ENCODE peak calls at places on chromosomes 4 and X, in five cellular contexts. One of them, this sample, is unnamed.

GRCh38 chr4:189974056-189974455 is 33.4 kb downstream of the FRG1 start:
- DNase-seq in GM23338: peak; percentile 42
- DNase-seq in uterus: no peak
- DNase-seq in thyroid gland: no peak
- DNase-seq in psoas muscle: no peak
- DNase-seq in this sample: no peak

GRCh38 chr4:160202802-160203201 is 1099.9 kb downstream of the RAPGEF2 start:
- DNase-seq in GM23338: no peak
- DNase-seq in uterus: no peak
- DNase-seq in thyroid gland: no peak
- DNase-seq in psoas muscle: no peak
- DNase-seq in this sample: no peak

GRCh38 chrX:146881521-146881920 is 67.0 kb upstream of the CXorf51A start:
- DNase-seq in GM23338: no peak
- DNase-seq in uterus: no peak
- DNase-seq in thyroid gland: no peak
- DNase-seq in psoas muscle: no peak
- DNase-seq in this sample: no peak

GRCh38 chr4:57162499-57163019 is 52.4 kb upstream of the IGFBP7 start:
- DNase-seq in GM23338: no peak
- DNase-seq in uterus: no peak
- DNase-seq in thyroid gland: peak; percentile 26
- DNase-seq in psoas muscle: no peak
- DNase-seq in this sample: no peak

GRCh38 chr4:3482707-3483106 is 19.6 kb downstream of the DOK7 start:
- DNase-seq in GM23338: no peak
- DNase-seq in uterus: no peak
- DNase-seq in thyroid gland: no peak
- DNase-seq in psoas muscle: no peak
- DNase-seq in this sample: no peak

GRCh38 chr4:126267689-126268088 is 952.9 kb downstream of the FAT4 start:
- DNase-seq in GM23338: no peak
- DNase-seq in uterus: no peak
- DNase-seq in thyroid gland: no peak
- DNase-seq in psoas muscle: no peak
- DNase-seq in this sample: no peak

GRCh38 chrX:95291561-95291960 is 1393.1 kb upstream of the DIAPH2 start:
- DNase-seq in GM23338: no peak
- DNase-seq in uterus: no peak
- DNase-seq in thyroid gland: no peak
- DNase-seq in psoas muscle: no peak
- DNase-seq in this sample: no peak

GRCh38 chr4:185134176-185134869 is 8.7 kb upstream of the SLC25A4 start:
- DNase-seq in GM23338: peak; percentile 80
- DNase-seq in uterus: no peak
- DNase-seq in thyroid gland: no peak
- DNase-seq in psoas muscle: no peak
- DNase-seq in this sample: no peak

GRCh38 chrX:109889289-109890006 is 113.5 kb upstream of the TMEM164 start:
- DNase-seq in GM23338: peak; percentile 11
- DNase-seq in uterus: no peak
- DNase-seq in thyroid gland: no peak
- DNase-seq in psoas muscle: no peak
- DNase-seq in this sample: no peak

GRCh38 chr4:108060164-108060563 is 70.5 kb downstream of the HADH start:
- DNase-seq in GM23338: peak; percentile 64
- DNase-seq in uterus: no peak
- DNase-seq in thyroid gland: peak; percentile 20
- DNase-seq in psoas muscle: no peak
- DNase-seq in this sample: no peak

GRCh38 chrX:42028113-42028512 is 104.8 kb upstream of the CASK start:
- DNase-seq in GM23338: no peak
- DNase-seq in uterus: no peak
- DNase-seq in thyroid gland: no peak
- DNase-seq in psoas muscle: no peak
- DNase-seq in this sample: no peak

GRCh38 chr4:150149381-150149780 is 71.1 kb downstream of the DCLK2 start:
- DNase-seq in GM23338: no peak
- DNase-seq in uterus: no peak
- DNase-seq in thyroid gland: no peak
- DNase-seq in psoas muscle: no peak
- DNase-seq in this sample: no peak

GRCh38 chr4:150140774-150141400 is 62.6 kb downstream of the DCLK2 start:
- DNase-seq in GM23338: no peak
- DNase-seq in uterus: no peak
- DNase-seq in thyroid gland: no peak
- DNase-seq in psoas muscle: no peak
- DNase-seq in this sample: no peak

GRCh38 chr4:150142831-150143230 is 64.6 kb downstream of the DCLK2 start:
- DNase-seq in GM23338: no peak
- DNase-seq in uterus: no peak
- DNase-seq in thyroid gland: no peak
- DNase-seq in psoas muscle: no peak
- DNase-seq in this sample: no peak

GRCh38 chr4:150145950-150146340 is 67.7 kb downstream of the DCLK2 start:
- DNase-seq in GM23338: no peak
- DNase-seq in uterus: no peak
- DNase-seq in thyroid gland: no peak
- DNase-seq in psoas muscle: no peak
- DNase-seq in this sample: no peak

DNA sequence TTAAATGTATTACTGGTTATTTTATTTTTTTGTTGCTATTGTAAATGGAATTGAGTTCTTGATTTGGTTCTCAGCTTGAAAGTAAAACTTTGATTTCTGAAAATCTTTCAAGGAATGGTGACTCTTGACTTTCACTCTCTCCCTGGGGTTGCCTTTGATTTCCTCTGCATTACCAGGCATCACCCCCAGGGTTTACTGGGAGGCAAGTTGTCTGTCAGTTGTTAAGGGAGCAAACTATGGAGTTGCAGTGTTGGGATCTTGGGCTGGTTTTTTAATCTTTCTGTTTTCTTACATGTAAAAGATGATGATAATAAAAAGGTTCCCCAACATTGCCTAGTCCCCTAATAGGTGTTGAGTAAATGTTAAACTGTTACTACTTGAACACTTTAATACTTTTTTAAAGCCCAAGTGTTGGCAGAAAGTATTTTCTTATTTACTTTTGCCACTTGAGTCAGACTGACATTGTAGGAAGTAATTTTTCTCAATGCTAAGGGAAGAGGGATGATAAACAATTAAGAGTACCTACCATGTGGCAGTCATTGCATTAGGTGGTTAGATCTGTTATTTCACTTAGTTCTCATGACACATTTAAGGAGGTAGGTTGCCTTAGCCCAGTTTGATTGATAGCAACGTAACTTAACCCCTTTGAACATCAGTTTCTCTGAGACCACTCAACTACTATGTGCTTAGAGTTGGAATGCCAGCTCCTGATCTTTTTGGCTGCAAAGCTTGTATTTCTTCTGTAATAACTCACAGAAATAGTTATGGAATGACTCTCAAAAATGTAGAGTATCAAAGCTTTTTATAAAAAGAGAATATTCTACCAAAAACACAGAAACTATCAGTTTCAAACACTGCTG is 67.1 kb downstream of the DCLK2 start:
- DNase-seq in GM23338: peak; percentile 60
- DNase-seq in uterus: no peak
- DNase-seq in thyroid gland: no peak
- DNase-seq in psoas muscle: no peak
- DNase-seq in this sample: no peak
- TF ChIP-seq CTCF in GM23338: no peak
- TF ChIP-seq CTCF in uterus: no peak
- TF ChIP-seq CTCF in thyroid gland: no peak
- TF ChIP-seq CTCF in psoas muscle: no peak
- TF ChIP-seq CTCF in this sample: no peak

DNA sequence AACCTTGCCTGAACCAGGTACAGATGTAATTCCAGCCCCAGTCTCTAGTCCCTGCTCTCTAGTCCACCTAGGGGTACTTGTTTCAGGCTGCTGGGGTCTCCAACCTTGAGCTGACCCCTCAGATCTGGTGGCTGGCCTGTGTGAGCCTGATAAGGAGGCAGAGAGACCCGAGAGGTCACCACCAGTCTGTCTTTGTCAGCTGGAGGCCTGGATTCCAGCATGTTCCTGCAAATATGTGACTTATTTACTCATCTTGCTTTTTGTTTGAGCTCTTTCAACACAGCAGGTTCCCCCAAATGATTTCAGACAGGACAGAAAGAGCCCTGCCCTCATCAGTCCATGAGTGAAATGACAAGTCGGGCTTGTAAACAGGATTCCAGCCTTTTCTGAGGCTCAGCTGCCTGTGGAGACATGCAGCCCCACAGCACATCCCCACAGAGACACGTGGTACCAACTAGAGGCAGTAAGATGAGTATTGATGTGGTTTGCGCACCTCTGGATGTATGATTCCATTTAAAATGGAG is 37.5 kb upstream of the STK26 start:
- DNase-seq in GM23338: peak; percentile 36
- DNase-seq in uterus: no peak
- DNase-seq in thyroid gland: no peak
- DNase-seq in psoas muscle: no peak
- DNase-seq in this sample: no peak
- H3K4me1 ChIP-seq in GM23338: no peaks in the 10 kb centered on the region
- H3K4me1 ChIP-seq in uterus: no peaks in the 10 kb centered on the region
- H3K4me1 ChIP-seq in thyroid gland: no peaks in the 10 kb centered on the region
- H3K4me1 ChIP-seq in psoas muscle: no peaks in the 10 kb centered on the region
- H3K4me1 ChIP-seq in this sample: no peaks in the 10 kb centered on the region

GRCh38 chr4:26004290-26004689 is 90.3 kb downstream of the SMIM20 start:
- DNase-seq in GM23338: no peak
- DNase-seq in uterus: no peak
- DNase-seq in thyroid gland: no peak
- DNase-seq in psoas muscle: no peak
- DNase-seq in this sample: no peak
- TF ChIP-seq CTCF in GM23338: no peak
- TF ChIP-seq CTCF in uterus: no peak
- TF ChIP-seq CTCF in thyroid gland: no peak
- TF ChIP-seq CTCF in psoas muscle: no peak
- TF ChIP-seq CTCF in this sample: no peak

DNA sequence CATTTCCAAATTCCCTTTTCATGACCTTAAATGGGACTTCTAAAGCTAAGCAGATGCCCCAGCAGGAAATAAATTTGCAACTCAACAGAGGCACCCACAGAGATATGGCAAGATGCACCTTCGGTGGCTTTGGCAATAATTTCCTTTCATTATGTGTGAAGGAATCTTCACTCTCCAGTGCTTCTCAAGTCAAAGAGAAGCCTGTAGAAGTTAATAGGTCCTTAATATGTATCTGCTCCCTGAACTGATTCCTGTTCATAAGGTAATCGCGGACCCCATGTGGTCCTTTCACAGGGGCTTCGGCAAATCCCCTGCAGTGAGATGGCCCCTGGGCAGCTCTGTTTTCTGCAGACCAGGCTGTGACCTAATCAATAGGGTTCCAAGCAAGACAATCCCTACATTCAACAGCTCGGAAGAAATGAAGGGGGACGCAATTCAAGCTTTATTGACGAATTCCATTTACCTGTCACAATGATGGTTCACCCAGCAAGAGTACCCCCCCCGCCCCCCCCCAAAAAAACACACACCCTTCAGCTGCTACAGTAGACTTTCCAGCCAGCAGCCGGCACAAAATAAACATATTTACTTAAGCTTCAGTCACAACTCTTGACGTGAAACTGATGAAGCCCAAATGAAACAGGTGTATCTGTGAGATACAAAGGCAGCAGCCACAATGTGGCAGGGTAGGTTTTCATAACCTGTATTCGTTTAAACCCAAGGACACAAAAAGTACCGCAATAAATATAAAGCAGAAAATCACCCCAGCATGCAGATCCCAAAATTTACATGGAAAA is 35.3 kb downstream of the FAT1 start:
- DNase-seq in GM23338: peak; percentile 67
- DNase-seq in uterus: no peak
- DNase-seq in thyroid gland: peak; percentile 43
- DNase-seq in psoas muscle: no peak
- DNase-seq in this sample: no peak
- H3K4me1 ChIP-seq in GM23338: peaks cover 63% of the 10 kb centered on the region
- H3K4me1 ChIP-seq in uterus: peaks cover 2% of the 10 kb centered on the region
- H3K4me1 ChIP-seq in thyroid gland: peaks cover 46% of the 10 kb centered on the region
- H3K4me1 ChIP-seq in psoas muscle: peaks cover 7% of the 10 kb centered on the region
- H3K4me1 ChIP-seq in this sample: peaks cover 57% of the 10 kb centered on the region

GRCh38 chr4:685681-686218 is 3.2 kb downstream of the SLC49A3 start:
- DNase-seq in GM23338: no peak
- DNase-seq in uterus: no peak
- DNase-seq in thyroid gland: no peak
- DNase-seq in psoas muscle: no peak
- DNase-seq in this sample: no peak
- TF ChIP-seq CTCF in GM23338: no peak
- TF ChIP-seq CTCF in uterus: no peak
- TF ChIP-seq CTCF in thyroid gland: no peak
- TF ChIP-seq CTCF in psoas muscle: no peak
- TF ChIP-seq CTCF in this sample: no peak

This sample was measured in right atrium auricular region.